ENCODE peak calls at places on chromosomes 12 and 14, in seven cellular contexts. N, Q, V, T, G, S and W are unnamed samples.

GRCh38 chr12:102343361-102344121 is 136.8 kb downstream of the IGF1 start:
- DNase-seq in V (no peak), G (no peak), N (no peak), Q (no peak), T (no peak), S (no peak), W (no peak)

GRCh38 chr14:24179961-24180726 is 8.3 kb downstream of the REC8 start:
- DNase-seq in Q (no peak), V (no peak), S (peak), T (peak), G (no peak), N (no peak), W (peak)

GRCh38 chr12:114741940-114742339 is 58.0 kb upstream of the TBX3 start:
- DNase-seq in G (no peak), T (no peak), V (no peak), S (no peak), Q (no peak), N (no peak), W (no peak)

GRCh38 chr12:19822476-19822875 is 383.2 kb downstream of the AEBP2 start:
- DNase-seq in V (no peak), Q (no peak), S (no peak), T (no peak), N (no peak), G (no peak), W (no peak)

GRCh38 chr12:61095131-61095530 is 1165.1 kb upstream of the USP15 start:
- DNase-seq in S (no peak), N (no peak), G (no peak), T (no peak), V (no peak), Q (no peak), W (no peak)

GRCh38 chr12:52182456-52182855 is 9.4 kb downstream of the KRT80 start:
- DNase-seq in N (no peak), S (no peak), V (no peak), T (no peak), Q (no peak), G (no peak), W (no peak)

GRCh38 chr12:49554266-49554665 is 13.7 kb downstream of the MCRS1 start:
- DNase-seq in S (no peak), G (no peak), T (peak), V (no peak), Q (no peak), N (no peak), W (no peak)

GRCh38 chr14:29999013-29999539 is 71.4 kb upstream of the PRKD1 start:
- DNase-seq in N (no peak), T (no peak), V (no peak), G (no peak), S (no peak), Q (no peak), W (no peak)

GRCh38 chr14:69749956-69750355 is 17.0 kb upstream of the SRSF5 start:
- DNase-seq in T (no peak), V (no peak), N (no peak), S (no peak), G (no peak), Q (no peak), W (no peak)

GRCh38 chr12:467591-467990 is 7.9 kb downstream of the B4GALNT3 start:
- DNase-seq in V (no peak), Q (no peak), T (no peak), G (no peak), N (no peak), S (no peak), W (no peak)

GRCh38 chr14:23513005-23513412 is 38.6 kb downstream of the ZFHX2 start:
- DNase-seq in Q (no peak), S (no peak), G (no peak), T (no peak), N (no peak), V (peak), W (no peak)

GRCh38 chr14:86838363-86838762 is 1154.6 kb downstream of the GALC start:
- DNase-seq in V (no peak), Q (no peak), G (no peak), S (no peak), T (no peak), N (no peak), W (no peak)

GRCh38 chr12:27293463-27293862 is 39.2 kb upstream of the BMAL2 start:
- DNase-seq in G (no peak), S (peak), Q (no peak), T (no peak), N (peak), V (no peak), W (no peak)

DNA sequence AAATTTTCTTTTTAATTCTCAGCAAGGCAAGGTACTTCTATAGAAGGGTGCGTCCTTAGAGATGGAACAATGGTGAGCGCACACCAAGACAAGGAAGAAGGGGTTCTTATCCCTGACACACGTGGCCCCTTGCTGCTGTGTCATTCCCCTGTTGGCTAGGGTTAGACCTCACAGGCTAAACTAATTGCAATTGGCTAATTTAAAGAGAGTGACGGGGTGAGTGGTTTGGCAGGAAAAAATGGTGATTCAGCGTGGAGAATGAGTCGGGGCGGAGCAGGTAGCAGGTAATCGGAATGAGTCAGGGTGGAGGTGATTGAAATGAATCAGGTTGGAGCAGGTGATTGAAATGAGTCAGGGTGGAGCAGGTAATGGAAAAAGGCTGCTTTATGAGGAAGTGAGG is 36.3 kb upstream of the HECTD1 start:
- DNase-seq in N (no peak), S (no peak), V (no peak), T (no peak), Q (peak), G (no peak), W (peak)
- H3K27ac ChIP-seq in N (no peak), S (no peak), V (no peak), T (no peak), Q (no peak), G (no peak), W (peak)

GRCh38 chr14:97162621-97163020 is 365.4 kb downstream of the VRK1 start:
- DNase-seq in Q (no peak), T (no peak), N (no peak), G (no peak), S (no peak), V (no peak), W (no peak)
- H3K27ac ChIP-seq in Q (no peak), T (no peak), N (no peak), G (no peak), S (no peak), V (no peak), W (no peak)

GRCh38 chr14:73724696-73725095 is 10.5 kb upstream of the PNMA1 start:
- DNase-seq in V (no peak), T (no peak), N (no peak), Q (no peak), G (no peak), S (no peak), W (peak)

GRCh38 chr14:73727181-73727580 is 13.0 kb upstream of the PNMA1 start:
- DNase-seq in G (no peak), Q (no peak), T (no peak), S (no peak), V (no peak), N (no peak), W (peak)

GRCh38 chr14:73725116-73726024 is 11.2 kb upstream of the PNMA1 start:
- DNase-seq in S (no peak), G (no peak), Q (no peak), N (no peak), T (no peak), V (no peak), W (peak)

GRCh38 chr14:73728106-73729014 is 14.2 kb upstream of the PNMA1 start:
- DNase-seq in V (peak), S (peak), T (peak), Q (peak), G (peak), N (peak), W (peak)

GRCh38 chr14:73726025-73726961 is 12.1 kb upstream of the PNMA1 start:
- DNase-seq in S (no peak), V (no peak), N (no peak), G (no peak), Q (no peak), T (no peak), W (peak)
- H3K27ac ChIP-seq in S (peak), V (peak), N (peak), G (no peak), Q (peak), T (no peak), W (peak)

DNA sequence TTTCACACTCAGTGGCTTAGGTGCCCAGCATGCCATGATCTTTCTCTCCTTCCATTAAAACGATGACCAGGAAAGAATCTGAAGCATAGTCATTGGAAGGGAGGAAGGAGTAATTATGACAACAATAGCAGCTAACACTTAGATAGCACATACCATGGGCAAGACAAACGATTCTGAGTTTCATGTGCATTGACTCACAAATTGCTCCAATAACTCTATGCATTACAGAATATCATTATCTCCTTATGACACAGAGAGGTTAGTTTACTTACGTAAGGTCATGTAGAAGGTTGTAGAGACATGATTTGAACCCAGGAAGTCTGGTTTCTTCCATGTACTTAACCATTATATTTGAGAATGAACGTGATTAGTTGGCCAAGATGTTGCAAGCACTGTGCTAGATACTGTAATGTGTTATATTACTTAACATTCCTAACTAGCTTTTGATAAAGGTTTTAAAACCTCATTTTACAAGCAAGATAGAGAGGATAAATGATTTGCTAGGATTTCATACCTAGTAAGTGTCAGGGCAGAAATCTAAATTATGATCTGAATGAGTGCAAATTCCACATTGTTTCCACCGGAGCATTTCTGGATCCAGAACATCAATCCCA is 162.4 kb downstream of the CAND1 start:
- DNase-seq in V (no peak), G (no peak), N (no peak), S (no peak), T (no peak), Q (no peak), W (no peak)
- H3K27ac ChIP-seq in V (no peak), G (no peak), N (peak), S (peak), T (no peak), Q (no peak), W (no peak)

DNA sequence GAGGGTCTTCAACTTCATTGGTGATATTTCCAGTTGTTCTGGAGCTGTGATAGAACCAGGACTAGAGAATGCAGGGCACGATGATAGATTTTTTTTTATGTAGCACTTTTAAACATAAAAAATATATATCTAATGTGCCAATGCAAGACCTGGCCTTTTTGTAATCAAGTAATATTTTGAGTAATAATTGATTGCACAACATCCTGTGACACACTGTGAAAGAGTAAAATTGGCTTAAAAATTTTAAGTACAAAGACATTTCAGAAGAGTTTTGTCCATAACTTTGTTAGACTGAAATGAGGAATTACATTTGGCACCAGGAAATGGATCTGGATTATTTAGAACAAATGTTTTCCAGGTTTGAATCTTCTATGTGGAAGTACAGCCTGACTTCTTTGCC is 22.1 kb downstream of the PRKCH start:
- DNase-seq in T (no peak), Q (no peak), G (no peak), V (no peak), N (no peak), S (no peak), W (no peak)
- H3K27ac ChIP-seq in T (no peak), Q (peak), G (no peak), V (no peak), N (peak), S (no peak), W (peak)

GRCh38 chr12:4203772-4204376 is 69.7 kb upstream of the CCND2 start:
- DNase-seq in N (no peak), T (no peak), Q (no peak), S (no peak), V (no peak), G (peak), W (no peak)
- H3K27ac ChIP-seq in N (no peak), T (no peak), Q (no peak), S (no peak), V (no peak), G (peak), W (no peak)

DNA sequence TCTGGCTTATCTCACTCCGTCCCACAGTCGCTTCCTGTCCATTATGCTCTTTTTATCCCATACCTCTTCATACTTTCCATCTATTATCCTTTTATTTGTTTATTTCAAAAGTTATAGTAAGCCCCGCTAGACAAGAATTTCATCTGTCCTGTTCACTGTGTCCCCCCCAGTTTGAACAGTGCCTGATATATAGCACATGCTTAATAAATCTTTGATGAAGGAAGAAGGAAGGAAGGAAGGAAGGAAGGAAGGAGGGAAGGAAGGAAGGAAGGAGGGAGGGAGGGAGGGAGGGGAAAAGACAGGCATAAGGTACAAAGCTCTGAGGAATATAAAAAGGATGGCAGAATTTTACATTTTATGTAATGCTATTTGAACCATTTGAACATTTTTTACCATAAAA is 324.7 kb downstream of the GXYLT1 start:
- DNase-seq in N (no peak), T (no peak), G (no peak), Q (no peak), S (no peak), V (no peak), W (no peak)
- H3K27ac ChIP-seq in N (no peak), T (no peak), G (no peak), Q (no peak), S (no peak), V (no peak), W (no peak)

GRCh38 chr14:50421499-50421898 is 24.8 kb upstream of the CDKL1 start:
- DNase-seq in N (no peak), S (no peak), V (no peak), Q (no peak), T (no peak), G (no peak), W (no peak)

GRCh38 chr14:50425105-50425504 is 28.4 kb upstream of the CDKL1 start:
- DNase-seq in V (no peak), Q (no peak), S (no peak), N (no peak), T (no peak), G (no peak), W (no peak)

GRCh38 chr14:50423529-50423928 is 26.8 kb upstream of the CDKL1 start:
- DNase-seq in Q (no peak), N (no peak), V (no peak), S (no peak), G (no peak), T (no peak), W (no peak)

DNA sequence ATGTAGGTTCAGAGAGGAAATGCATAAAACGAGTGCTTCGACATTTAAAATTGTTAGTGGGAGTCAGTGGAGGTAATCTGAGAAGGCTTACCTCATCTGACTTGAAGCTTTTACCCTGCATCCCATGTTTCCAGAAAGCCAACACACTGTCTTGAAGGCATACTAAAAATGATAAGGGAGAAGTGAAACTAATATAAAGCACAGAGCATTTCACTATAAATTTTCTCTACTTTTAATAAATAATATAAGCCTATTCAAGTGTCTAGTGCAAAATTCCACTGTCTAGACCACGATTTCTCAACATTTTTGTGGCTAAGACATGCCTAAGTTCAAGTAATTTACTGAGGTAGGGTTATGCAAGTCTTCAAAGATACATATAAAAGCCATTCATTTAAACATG is 29.1 kb upstream of the CDKL1 start:
- DNase-seq in T (no peak), Q (no peak), V (no peak), S (no peak), G (no peak), N (no peak), W (no peak)
- H3K27ac ChIP-seq in T (no peak), Q (no peak), V (no peak), S (no peak), G (no peak), N (no peak), W (no peak)

GRCh38 chr12:108815369-108815768 is 42.0 kb downstream of the SSH1 start:
- DNase-seq in G (no peak), Q (no peak), N (no peak), V (no peak), T (no peak), S (no peak), W (no peak)
- H3K27ac ChIP-seq in G (no peak), Q (no peak), N (peak), V (no peak), T (no peak), S (peak), W (peak)